ENCODE peak calls at places on chromosomes 5 and 9, in eight cellular contexts. H, K, J, E, D, F, W and M are unnamed samples. For H3K36me3 and H3K9me3, the result is how much of the 10 kb centered on the place peaks cover.

GRCh38 chr9:108478871-108479332 is 376.9 kb downstream of the ACTL7B start:
- DNase-seq in W (no peak), F (no peak), D (no peak), H (peak), E (peak), K (no peak), J (no peak), M (no peak)

GRCh38 chr5:80414113-80414512 is 6.2 kb downstream of the ZFYVE16 start:
- DNase-seq in K (no peak), W (no peak), E (no peak), J (no peak), D (no peak), F (no peak), H (peak), M (no peak)

GRCh38 chr9:100170085-100170484 is 71.0 kb downstream of the INVS start:
- DNase-seq in F (no peak), J (no peak), W (no peak), D (no peak), K (no peak), E (no peak), H (peak), M (no peak)

GRCh38 chr5:123785160-123786001 is 273.4 kb downstream of the CSNK1G3 start:
- DNase-seq in D (no peak), H (peak), E (peak), K (no peak), J (no peak), W (no peak), F (no peak), M (no peak)

GRCh38 chr5:43034591-43034968 is 5.5 kb downstream of the ANXA2R start:
- DNase-seq in J (no peak), H (peak), E (no peak), W (no peak), D (no peak), F (no peak), K (no peak), M (no peak)

GRCh38 chr9:91119147-91119546 is 242.6 kb downstream of the AUH start:
- DNase-seq in D (no peak), J (no peak), F (no peak), H (peak), E (no peak), W (no peak), K (no peak), M (no peak)

GRCh38 chr9:6563036-6563435 is 82.5 kb downstream of the GLDC start:
- DNase-seq in K (no peak), F (no peak), D (no peak), H (no peak), W (no peak), J (no peak), E (no peak), M (no peak)

GRCh38 chr9:109968702-109969450 is 188.9 kb downstream of the PALM2AKAP2 start:
- DNase-seq in D (no peak), F (no peak), J (no peak), E (peak), K (no peak), H (peak), W (no peak), M (no peak)

GRCh38 chr5:10297646-10298204 is 10.0 kb downstream of the CMBL start:
- DNase-seq in D (no peak), H (no peak), F (no peak), J (no peak), W (no peak), K (no peak), E (no peak), M (no peak)

GRCh38 chr5:170151105-170151831 is 45.6 kb downstream of the FOXI1 start:
- DNase-seq in J (no peak), E (peak), D (peak), H (peak), F (no peak), K (peak), W (peak), M (peak)

GRCh38 chr5:26805076-26805475 is 233.3 kb downstream of the CDH9 start:
- DNase-seq in F (no peak), J (no peak), K (no peak), W (no peak), D (no peak), H (no peak), E (no peak), M (no peak)

GRCh38 chr9:129406278-129407225 is 214.3 kb downstream of the C9orf50 start:
- DNase-seq in K (peak), F (no peak), H (no peak), J (no peak), W (no peak), E (no peak), D (no peak), M (no peak)

GRCh38 chr9:135474915-135475314 is 4.7 kb upstream of the PPP1R26 start:
- DNase-seq in E (peak), F (no peak), H (no peak), D (no peak), J (no peak), K (no peak), W (no peak), M (peak)

GRCh38 chr9:316382-316965 is 101.8 kb downstream of the DOCK8 start:
- DNase-seq in F (no peak), H (no peak), W (no peak), J (no peak), E (no peak), K (no peak), D (no peak), M (no peak)

GRCh38 chr9:136059851-136060670 is 35.0 kb downstream of the NACC2 start:
- DNase-seq in D (no peak), K (peak), W (no peak), J (peak), E (peak), H (peak), F (peak), M (peak)

GRCh38 chr9:278651-279050 is 64.0 kb downstream of the DOCK8 start:
- DNase-seq in E (no peak), W (no peak), K (no peak), H (no peak), D (no peak), F (no peak), J (no peak), M (no peak)

GRCh38 chr9:122402403-122403268 is 31.8 kb downstream of the PTGS1 start:
- DNase-seq in K (no peak), J (no peak), F (no peak), D (no peak), W (no peak), H (peak), E (peak), M (no peak)

GRCh38 chr5:165497707-165498106 is 1992.3 kb downstream of the MAT2B start:
- DNase-seq in W (no peak), J (no peak), H (peak), K (no peak), D (no peak), E (peak), F (no peak), M (no peak)

GRCh38 chr5:131357739-131358561 is 94.1 kb downstream of the CDC42SE2 start:
- DNase-seq in D (no peak), H (no peak), K (no peak), W (no peak), J (no peak), E (no peak), F (no peak), M (no peak)

DNA sequence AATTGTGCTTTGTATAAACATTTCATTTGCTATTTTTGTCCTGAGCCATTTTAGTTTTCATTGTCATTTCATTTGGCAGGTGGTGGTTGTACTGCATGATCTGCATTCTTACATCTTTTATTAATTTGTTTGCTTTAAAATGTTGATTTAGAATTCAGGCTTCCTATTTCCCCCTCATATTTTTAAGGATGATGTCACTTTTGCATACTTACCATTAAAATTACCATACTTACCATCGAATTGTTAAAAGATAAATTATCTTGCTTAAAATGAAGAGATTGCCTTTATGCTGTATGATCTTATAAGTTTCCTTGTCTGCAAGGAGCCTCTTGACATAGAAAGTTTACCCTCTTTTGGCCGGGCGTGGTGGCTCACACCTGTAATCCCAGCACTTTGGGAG is 31.1 kb downstream of the DIMT1 start:
- DNase-seq in H (no peak), F (no peak), D (no peak), K (no peak), J (no peak), E (no peak), W (no peak), M (no peak)
- H3K36me3 ChIP-seq in H (under half), F (under half), D (under half), K (half or more), J (under half), E (under half), W (under half), M (under half)

DNA sequence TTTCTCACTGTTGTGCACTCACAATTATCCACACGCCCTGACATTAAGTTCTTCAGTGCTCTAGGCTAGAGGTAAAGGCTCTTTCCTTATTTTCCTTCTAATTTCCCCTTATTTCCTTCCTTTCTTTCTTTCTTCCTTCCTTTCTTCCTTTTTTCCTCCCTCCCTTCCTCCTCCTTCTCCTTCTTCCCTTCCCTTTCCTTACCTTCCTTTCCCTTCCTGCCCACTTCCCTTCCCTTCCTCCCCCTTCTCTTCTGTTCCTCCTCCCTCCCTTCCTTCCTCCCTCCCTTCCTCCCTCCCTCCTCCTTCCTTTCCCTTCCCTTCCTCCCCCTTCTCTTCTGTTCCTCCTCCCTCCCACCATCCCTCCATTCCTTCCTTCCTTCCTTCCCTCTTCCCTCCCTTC is 317.0 kb upstream of the IRX1 start:
- DNase-seq in D (no peak), J (no peak), W (no peak), E (no peak), F (no peak), K (no peak), H (no peak), M (no peak)
- H3K9me3 ChIP-seq in D (under half), J (under half), W (under half), E (under half), F (under half), K (under half), H (under half), M (under half)

GRCh38 chr5:171689853-171690417 is 95.7 kb upstream of the SMIM23 start:
- DNase-seq in W (no peak), F (no peak), J (no peak), E (no peak), D (no peak), K (no peak), H (no peak), M (no peak)
- H3K27ac ChIP-seq in W (no peak), F (no peak), J (no peak), E (no peak), D (no peak), K (no peak), H (no peak), M (no peak)

DNA sequence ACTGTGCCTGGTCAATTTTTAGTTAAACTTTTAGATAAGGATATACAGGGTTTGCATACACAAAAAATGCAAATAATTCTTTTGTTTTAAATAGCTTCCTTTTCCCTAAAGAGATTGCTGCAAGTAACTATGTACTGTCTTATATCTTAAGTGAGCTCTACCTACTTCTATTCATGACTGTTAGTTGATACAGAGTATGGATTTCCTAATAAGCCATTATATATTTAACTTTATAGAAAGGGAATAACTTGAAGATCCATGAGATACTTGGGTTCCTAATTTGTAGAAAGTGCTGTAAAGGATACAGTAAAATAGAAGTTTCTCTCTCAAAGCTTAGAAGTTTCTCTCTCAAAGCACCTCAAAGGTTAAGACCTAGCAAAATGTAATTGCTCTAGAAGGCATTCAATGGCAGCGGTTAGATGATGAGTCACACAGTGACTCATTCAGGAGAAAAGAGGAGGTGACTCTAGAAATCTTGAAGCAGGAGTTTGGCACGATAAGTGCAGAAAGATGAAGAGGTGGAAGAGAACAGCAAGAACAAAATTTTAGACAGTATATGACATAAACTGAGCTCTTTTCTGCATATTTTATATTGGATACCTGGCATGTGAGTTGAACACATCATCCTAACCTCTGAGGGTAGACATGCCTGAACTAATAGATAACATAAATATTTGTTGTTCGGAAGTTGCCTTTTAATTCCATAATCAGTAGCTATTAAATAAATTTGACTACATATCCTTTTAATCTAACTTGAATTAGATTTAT is 5.5 kb upstream of the DNAJC21 start:
- DNase-seq in J (no peak), H (peak), D (no peak), E (peak), K (no peak), F (no peak), W (no peak), M (no peak)
- H3K36me3 ChIP-seq in J (under half), H (under half), D (half or more), E (under half), K (half or more), F (under half), W (under half), M (half or more)